ENCODE peak calls at places on chromosome 1, in four cellular contexts. Y is left lung, U is ovary, X is WTC11. Q is an unnamed sample.

GRCh38 chr1:213564215-213564659 is 423.5 kb upstream of the PROX1 start:
- DNase-seq in U (no peak), X (no peak), Y (no peak), Q (no peak)

GRCh38 chr1:187909382-187909781 is 1080.6 kb downstream of the PLA2G4A start:
- DNase-seq in Y (no peak), X (no peak), U (no peak), Q (no peak)

GRCh38 chr1:35790670-35791069 is 17.1 kb upstream of the AGO4 start:
- DNase-seq in U (no peak), Y (no peak), X (no peak), Q (no peak)

GRCh38 chr1:94863919-94864318 is 43.8 kb downstream of the SLC44A3 start:
- DNase-seq in U (peak; percentile 64), X (no peak), Y (no peak), Q (no peak)

GRCh38 chr1:7608628-7609295 is 162.3 kb upstream of the VAMP3 start:
- DNase-seq in Y (no peak), U (no peak), X (peak; percentile 70), Q (peak; percentile 38)

GRCh38 chr1:2328676-2329455 is 62.5 kb downstream of the MORN1 start:
- DNase-seq in Y (no peak), X (no peak), U (no peak), Q (no peak)

GRCh38 chr1:94888201-94888600 is 38.7 kb downstream of the CNN3 start:
- DNase-seq in X (no peak), U (no peak), Y (no peak), Q (no peak)

GRCh38 chr1:193540511-193540910 is 354.1 kb upstream of the B3GALT2 start:
- DNase-seq in Y (no peak), X (no peak), U (no peak), Q (no peak)

GRCh38 chr1:30512253-30512921 is 211.0 kb downstream of the MATN1 start:
- DNase-seq in X (peak; percentile 38), Y (no peak), U (no peak), Q (no peak)

GRCh38 chr1:156677616-156678596 is 699 bp upstream of the NES start:
- DNase-seq in U (peak; percentile 60), X (peak; percentile 77), Y (peak; percentile 64), Q (peak; percentile 62)

GRCh38 chr1:90768826-90769225 is 51.7 kb upstream of the BARHL2 start:
- DNase-seq in Y (no peak), U (no peak), X (no peak), Q (no peak)

GRCh38 chr1:56788588-56788987 is 30.6 kb downstream of the FYB2 start:
- DNase-seq in U (no peak), X (no peak), Y (no peak), Q (no peak)

GRCh38 chr1:114145504-114146160 is 8.0 kb downstream of the SYT6 start:
- DNase-seq in Y (no peak), U (no peak), X (no peak), Q (no peak)

GRCh38 chr1:153347856-153348255 is 785 bp downstream of the PGLYRP4 start:
- DNase-seq in Y (no peak), U (no peak), X (no peak), Q (no peak)

GRCh38 chr1:247375747-247376146 is 40.2 kb upstream of the NLRP3 start:
- DNase-seq in U (no peak), Y (no peak), X (peak; percentile 35), Q (no peak)

GRCh38 chr1:25609921-25610320 is 6.7 kb upstream of the MAN1C1 start:
- DNase-seq in U (no peak), Y (no peak), X (no peak), Q (no peak)

GRCh38 chr1:209086486-209087192 is 496.9 kb upstream of the CAMK1G start:
- DNase-seq in X (no peak), U (no peak), Y (no peak), Q (no peak)

GRCh38 chr1:109048335-109048734 is 6.4 kb upstream of the WDR47 start:
- DNase-seq in U (no peak), Y (no peak), X (no peak), Q (no peak)

GRCh38 chr1:150567341-150567716 is 12.1 kb downstream of the MCL1 start:
- DNase-seq in U (no peak), X (no peak), Y (no peak), Q (no peak)

GRCh38 chr1:56557746-56558145 is 21.6 kb downstream of the PLPP3 start:
- DNase-seq in Y (no peak), X (no peak), U (no peak), Q (no peak)

GRCh38 chr1:224438989-224439388 is 4.4 kb upstream of the WDR26 start:
- DNase-seq in U (no peak), X (no peak), Y (no peak), Q (no peak)

GRCh38 chr1:12407050-12407961 is 177.5 kb downstream of the VPS13D start:
- DNase-seq in U (no peak), X (no peak), Y (no peak), Q (no peak)

GRCh38 chr1:3061981-3062615 is 6.9 kb upstream of the PRDM16 start:
- DNase-seq in U (no peak), Y (no peak), X (no peak), Q (no peak)

GRCh38 chr1:243393093-243393492 is 137.3 kb downstream of the SDCCAG8 start:
- DNase-seq in Y (no peak), X (no peak), U (no peak), Q (no peak)

GRCh38 chr1:88610687-88611086 is 73.4 kb upstream of the PKN2 start:
- DNase-seq in Y (no peak), U (no peak), X (no peak), Q (no peak)

GRCh38 chr1:191498318-191498717 is 659.9 kb upstream of the RGS18 start:
- DNase-seq in Y (no peak), U (no peak), X (no peak), Q (no peak)

GRCh38 chr1:220227393-220227792 is 44.9 kb downstream of the RAB3GAP2 start:
- DNase-seq in X (no peak), U (no peak), Y (no peak), Q (no peak)

GRCh38 chr1:8252266-8252951 is 65.5 kb upstream of the SLC45A1 start:
- DNase-seq in X (no peak), U (no peak), Y (no peak), Q (no peak)

GRCh38 chr1:86714561-86715244 is 10.3 kb downstream of the SH3GLB1 start:
- DNase-seq in Y (no peak), U (no peak), X (no peak), Q (no peak)

GRCh38 chr1:108570128-108570527 is 10.2 kb downstream of the EEIG2 start:
- DNase-seq in X (no peak), U (no peak), Y (no peak), Q (no peak)

GRCh38 chr1:221858758-221859157 is 116.9 kb upstream of the DUSP10 start:
- DNase-seq in X (no peak), Y (no peak), U (no peak), Q (no peak)

GRCh38 chr1:89833183-89834077 is 12.6 kb downstream of the LRRC8D start:
- DNase-seq in U (no peak), X (no peak), Y (no peak), Q (no peak)

GRCh38 chr1:223631367-223631977 is 34.0 kb downstream of the CAPN8 start:
- DNase-seq in X (no peak), U (no peak), Y (no peak), Q (no peak)

GRCh38 chr1:155984341-155984740 is 6.0 kb upstream of the ARHGEF2 start:
- DNase-seq in Y (no peak), U (no peak), X (peak; percentile 89), Q (no peak)

GRCh38 chr1:214296860-214297699 is 16.1 kb downstream of the SMYD2 start:
- DNase-seq in U (no peak), Y (no peak), X (no peak), Q (no peak)

GRCh38 chr1:230157409-230158390 is 90.7 kb downstream of the GALNT2 start:
- DNase-seq in X (no peak), U (no peak), Y (no peak), Q (no peak)

GRCh38 chr1:83769594-83770321 is 229.2 kb downstream of the TTLL7 start:
- DNase-seq in U (no peak), X (no peak), Y (no peak), Q (no peak)

GRCh38 chr1:89908993-89909436 is 85.9 kb upstream of the ZNF326 start:
- DNase-seq in X (no peak), U (no peak), Y (no peak), Q (no peak)

GRCh38 chr1:178628637-178629548 is 96.2 kb upstream of the RALGPS2 start:
- DNase-seq in U (no peak), X (no peak), Y (no peak), Q (no peak)

GRCh38 chr1:167333114-167333513 is 112.4 kb downstream of the POU2F1 start:
- DNase-seq in U (no peak), X (no peak), Y (no peak), Q (no peak)
- TF ChIP-seq CTCF in U (no peak), X (no peak), Y (no peak), Q (no peak)

DNA sequence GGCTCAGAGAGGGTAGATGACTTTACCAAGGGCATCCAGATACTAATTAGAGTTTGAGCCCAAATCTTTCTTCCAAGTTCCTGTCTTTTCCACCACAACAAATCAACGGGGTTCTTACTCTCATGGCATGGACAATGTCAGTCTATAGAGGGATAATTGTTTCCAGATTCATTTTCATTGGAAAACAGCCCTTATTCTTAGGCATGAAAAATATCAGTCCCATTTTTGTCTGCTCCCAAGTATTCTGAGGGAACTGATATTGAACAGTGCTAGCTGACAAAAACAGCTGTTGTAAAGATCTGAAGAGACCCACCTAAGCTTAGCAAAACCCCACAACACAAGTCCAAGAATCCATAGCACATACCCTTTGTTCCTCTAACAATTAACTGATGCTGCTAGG is 349.1 kb upstream of the BEND5 start:
- DNase-seq in X (no peak), Y (no peak), U (no peak), Q (no peak)
- TF ChIP-seq CTCF in X (no peak), Y (no peak), U (no peak), Q (no peak)

GRCh38 chr1:6343506-6344405 is 49.8 kb downstream of the ACOT7 start:
- DNase-seq in X (peak; percentile 91), U (peak; percentile 49), Y (peak; percentile 84), Q (no peak)
- TF ChIP-seq CTCF in X (peak; percentile 94), U (peak; percentile 84), Y (peak; percentile 78), Q (peak; percentile 67)

GRCh38 chr1:117622726-117623125 is 16.9 kb downstream of the TENT5C start:
- DNase-seq in U (no peak), X (no peak), Y (no peak), Q (no peak)
- TF ChIP-seq CTCF in U (no peak), X (no peak), Y (no peak), Q (no peak)

GRCh38 chr1:92968138-92969032 is 7.1 kb upstream of the DIPK1A start:
- DNase-seq in X (no peak), Y (no peak), U (no peak), Q (no peak)
- TF ChIP-seq CTCF in X (no peak), Y (no peak), U (no peak), Q (peak; percentile 35)

DNA sequence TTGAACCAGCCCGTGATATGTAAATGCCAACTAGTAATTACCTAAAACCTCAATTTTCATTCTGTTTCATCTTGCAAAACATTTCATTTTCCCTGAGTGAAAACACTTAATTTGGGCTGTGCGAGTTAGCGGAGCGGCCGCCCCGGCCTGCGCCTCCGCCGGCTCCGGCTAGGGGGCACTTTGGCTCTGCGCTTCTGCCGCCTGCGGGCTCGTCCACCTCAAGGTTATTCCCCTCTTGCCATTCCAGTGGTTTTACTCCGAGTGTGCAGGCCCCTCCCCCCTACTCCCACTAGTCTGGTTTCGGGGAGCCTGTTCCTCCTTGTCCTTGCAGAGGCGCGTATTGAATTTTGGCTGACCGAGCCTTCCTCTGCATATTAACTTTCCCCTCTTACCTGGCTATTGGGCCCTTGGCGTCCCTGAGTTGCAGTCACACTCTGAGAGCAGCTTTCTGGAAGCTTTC is 55.6 kb downstream of the PEX14 start:
- DNase-seq in X (peak; percentile 87), U (peak; percentile 60), Y (peak; percentile 88), Q (no peak)
- TF ChIP-seq CTCF in X (peak; percentile 47), U (peak; percentile 80), Y (peak; percentile 76), Q (peak; percentile 38)

Q was measured in CD14-positive monocyte.